ENCODE peak calls at places on chromosomes 6 and 20, in five cellular contexts. J is right lobe of liver, O is tibial artery, K is PC-9, Z is uterus. Y is an unnamed sample.
A peak's percentile ranks its signal among the peaks of the same experiment; 100 is the strongest.

GRCh38 chr6:15691250-15691869 is 28.5 kb upstream of the DTNBP1 start:
- DNase-seq in J (peak; percentile 83), O (peak; percentile 92), K (peak; percentile 69), Z (peak; percentile 85), Y (peak; percentile 90)

GRCh38 chr20:52207020-52207810 is 15.6 kb upstream of the ZFP64 start:
- DNase-seq in J (no peak), O (no peak), K (no peak), Z (no peak), Y (no peak)

GRCh38 chr6:130129781-130130246 is 92.9 kb downstream of the SAMD3 start:
- DNase-seq in J (no peak), O (no peak), K (no peak), Z (no peak), Y (no peak)

GRCh38 chr6:118325220-118325860 is 222.8 kb upstream of the PLN start:
- DNase-seq in J (no peak), O (peak; percentile 85), K (no peak), Z (peak; percentile 47), Y (no peak)

GRCh38 chr20:40810336-40810735 is 121.3 kb upstream of the MAFB start:
- DNase-seq in J (no peak), O (no peak), K (no peak), Z (no peak), Y (no peak)

GRCh38 chr6:41732601-41733348 is 2.6 kb downstream of the TFEB start:
- DNase-seq in J (no peak), O (no peak), K (no peak), Z (no peak), Y (no peak)

GRCh38 chr20:22729180-22729579 is 144.8 kb upstream of the FOXA2 start:
- DNase-seq in J (no peak), O (no peak), K (peak; percentile 32), Z (no peak), Y (no peak)

GRCh38 chr6:168765710-168766109 is 324.7 kb downstream of the SMOC2 start:
- DNase-seq in J (no peak), O (no peak), K (no peak), Z (no peak), Y (no peak)

GRCh38 chr20:54061106-54061881 is 9.1 kb downstream of the BCAS1 start:
- DNase-seq in J (no peak), O (no peak), K (no peak), Z (no peak), Y (no peak)

GRCh38 chr20:52965380-52965779 is 6.8 kb upstream of the TSHZ2 start:
- DNase-seq in J (no peak), O (no peak), K (no peak), Z (no peak), Y (no peak)

GRCh38 chr6:41976794-41977484 is 35.3 kb upstream of the CCND3 start:
- DNase-seq in J (no peak), O (no peak), K (no peak), Z (no peak), Y (no peak)

GRCh38 chr6:111771084-111771411 is 102.2 kb downstream of the FYN start:
- DNase-seq in J (no peak), O (no peak), K (no peak), Z (no peak), Y (no peak)

GRCh38 chr6:50586074-50586473 is 127.3 kb upstream of the TFAP2D start:
- DNase-seq in J (no peak), O (no peak), K (no peak), Z (no peak), Y (no peak)

DNA sequence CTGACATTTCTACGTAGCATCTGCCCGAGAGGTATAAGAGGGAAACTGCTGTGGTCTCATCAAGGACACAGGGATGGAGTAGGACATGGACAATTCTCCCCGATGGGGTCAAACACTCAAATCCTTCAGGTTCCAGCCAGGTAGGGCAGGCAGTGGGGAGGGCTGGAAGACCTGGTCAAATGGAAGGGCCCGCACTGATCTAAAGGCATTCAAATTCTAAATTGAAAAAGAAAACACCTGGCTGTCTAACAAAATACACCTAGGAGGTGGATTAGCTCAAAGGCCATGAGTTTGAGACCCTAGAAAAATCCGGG is 8.2 kb downstream of the DUSP15 start:
- DNase-seq in J (no peak), O (no peak), K (no peak), Z (no peak), Y (no peak)
- H3K27ac ChIP-seq in J (no peak overlapping the region), O (no peak overlapping the region), K (no peak overlapping the region), Z (no peak overlapping the region), Y (no peak overlapping the region)

DNA sequence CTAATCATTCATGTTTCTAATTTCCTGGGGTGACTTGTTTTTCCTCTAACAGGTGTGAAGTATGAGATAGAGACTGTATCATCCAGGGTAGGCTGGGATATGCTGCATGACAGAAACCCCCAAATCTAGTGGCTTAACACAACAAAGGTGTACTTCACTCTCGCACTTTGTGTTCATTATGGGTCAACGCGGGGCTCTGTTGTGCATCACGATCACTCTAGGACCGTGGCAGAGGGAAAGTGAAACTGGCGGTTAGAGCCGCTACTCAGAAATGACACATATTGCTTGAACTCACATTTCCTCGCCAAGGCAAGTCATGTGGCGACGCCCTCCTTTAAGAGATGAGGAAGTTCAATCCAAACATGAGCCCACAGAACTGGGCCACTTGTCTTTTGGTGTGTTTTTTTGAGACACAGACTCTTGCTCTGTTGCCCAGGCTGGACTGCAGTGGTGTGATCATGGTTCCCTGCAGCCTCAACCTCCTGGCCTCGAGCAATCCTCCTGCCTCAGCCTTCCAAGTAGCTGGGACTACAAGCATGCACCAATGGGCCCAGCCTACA is 41.3 kb downstream of the PCNA start:
- DNase-seq in J (peak; percentile 68), O (peak; percentile 76), K (peak; percentile 62), Z (peak; percentile 37), Y (peak; percentile 78)
- H3K4me1 ChIP-seq in J (no peaks in the 10 kb centered on the region), O (peaks cover under 1% of the 10 kb centered on the region), K (peaks cover 22% of the 10 kb centered on the region), Z (no peaks in the 10 kb centered on the region), Y (peaks cover 31% of the 10 kb centered on the region)

DNA sequence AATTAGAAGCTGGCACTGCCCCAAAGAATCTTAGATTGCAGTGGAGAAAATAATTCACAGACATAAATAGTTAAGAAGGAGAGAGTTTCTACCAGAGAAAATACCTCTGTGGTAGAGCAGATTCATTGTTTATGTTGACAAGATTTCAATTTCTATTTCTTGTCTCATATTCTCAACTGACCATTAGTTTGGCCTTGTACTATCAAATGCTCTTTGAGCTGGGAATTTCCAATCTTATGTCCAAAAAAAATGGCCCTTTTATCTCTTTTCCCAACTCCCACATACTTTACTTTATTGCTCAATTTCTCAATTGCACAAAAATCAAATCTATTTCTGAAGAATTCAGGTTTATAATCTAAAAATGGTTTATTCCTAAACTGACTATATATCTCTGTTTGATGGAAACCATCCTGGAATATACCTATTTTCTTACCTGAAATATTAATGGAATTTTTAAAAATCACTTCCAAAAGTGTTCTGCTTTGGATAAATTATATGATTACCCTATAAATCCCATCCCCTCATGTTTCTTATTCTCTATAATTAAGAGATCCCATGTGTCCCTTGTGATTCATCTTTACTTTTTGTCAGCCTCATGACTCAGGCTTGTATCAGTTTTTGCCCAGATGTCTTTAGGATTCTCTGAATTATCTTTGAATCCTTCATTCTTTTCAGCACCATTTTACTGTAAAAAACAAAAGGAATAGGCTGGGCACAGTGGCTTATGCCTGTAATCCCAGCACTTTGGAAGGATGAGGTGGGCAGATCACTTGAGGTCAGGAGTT is 804.3 kb upstream of the CITED2 start:
- DNase-seq in J (no peak), O (no peak), K (no peak), Z (no peak), Y (no peak)
- H3K27ac ChIP-seq in J (no peak overlapping the region), O (no peak overlapping the region), K (no peak overlapping the region), Z (no peak overlapping the region), Y (no peak overlapping the region)

GRCh38 chr20:63951398-63952209 is 4.6 kb downstream of the UCKL1 start:
- DNase-seq in J (peak; percentile 76), O (no peak), K (no peak), Z (no peak), Y (no peak)
- H3K4me1 ChIP-seq in J (peaks cover 47% of the 10 kb centered on the region), O (peaks cover 86% of the 10 kb centered on the region), K (peaks cover 14% of the 10 kb centered on the region), Z (peaks cover 13% of the 10 kb centered on the region), Y (peaks cover 76% of the 10 kb centered on the region)

DNA sequence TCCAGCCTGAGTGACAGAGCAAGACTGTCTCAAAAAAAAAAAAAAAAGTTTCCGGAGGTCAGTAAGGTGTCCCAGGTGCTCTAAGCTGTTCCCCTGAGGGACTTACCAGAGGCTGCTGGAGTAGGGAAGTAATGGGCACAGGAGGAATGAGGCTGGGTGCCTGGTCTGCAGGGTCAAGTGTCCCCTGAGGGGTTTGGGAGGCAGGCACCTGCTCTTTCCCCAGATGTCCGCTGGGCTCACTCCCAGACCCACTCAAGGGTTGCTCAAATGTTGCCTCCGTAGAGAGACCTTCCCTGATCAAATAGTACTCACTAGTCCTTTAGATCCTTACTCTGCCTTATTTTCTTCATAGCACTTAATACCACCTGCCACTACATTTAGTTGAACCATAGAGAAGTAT is 5.4 kb upstream of the MAPK13 start:
- DNase-seq in J (peak; percentile 38), O (peak; percentile 10), K (no peak), Z (no peak), Y (peak; percentile 83)
- H3K27ac ChIP-seq in J (no peak overlapping the region), O (no peak overlapping the region), K (no peak overlapping the region), Z (no peak overlapping the region), Y (no peak overlapping the region)